ENCODE peak calls at places on chromosomes 6 and 20, in four cellular contexts. B is esophagus squamous epithelium, G is gastrocnemius medialis, I is fibroblast of lung. Q is an unnamed sample.

GRCh38 chr6:16706029-16706428 is 55.2 kb downstream of the ATXN1 start:
- DNase-seq in B (no peak), G (no peak), I (no peak), Q (no peak)

GRCh38 chr20:50980851-50981713 is 22.5 kb downstream of the MOCS3 start:
- DNase-seq in B (no peak), G (peak; percentile 23), I (peak; percentile 75), Q (peak; percentile 53)

GRCh38 chr20:31869942-31870702 is at the start of the genes DUSP15 and TTLL9:
- DNase-seq in B (no peak), G (no peak), I (no peak), Q (no peak)

GRCh38 chr6:108799791-108800190 is 48.4 kb upstream of the ARMC2 start:
- DNase-seq in B (no peak), G (no peak), I (no peak), Q (no peak)

GRCh38 chr6:7910654-7911344 is at the start of gene TXNDC5:
- DNase-seq in B (no peak), G (peak; percentile 52), I (peak; percentile 60), Q (peak; percentile 82)

GRCh38 chr6:134642217-134642616 is 307.7 kb downstream of the ALDH8A1 start:
- DNase-seq in B (no peak), G (no peak), I (peak; percentile 44), Q (no peak)

GRCh38 chr20:59634435-59635005 is 30.2 kb downstream of the PHACTR3 start:
- DNase-seq in B (no peak), G (no peak), I (no peak), Q (no peak)

GRCh38 chr6:75202676-75203131 is 3.1 kb downstream of the COL12A1 start:
- DNase-seq in B (no peak), G (no peak), I (peak; percentile 40), Q (no peak)

GRCh38 chr6:107386340-107386739 is 73.0 kb downstream of the PDSS2 start:
- DNase-seq in B (no peak), G (no peak), I (peak; percentile 6), Q (no peak)

GRCh38 chr6:85458184-85458583 is 8.3 kb downstream of the NT5E start:
- DNase-seq in B (no peak), G (no peak), I (no peak), Q (no peak)

GRCh38 chr6:10389739-10390494 is 25.0 kb downstream of the TFAP2A start:
- DNase-seq in B (no peak), G (no peak), I (no peak), Q (no peak)

GRCh38 chr6:18978330-18979128 is 591.4 kb downstream of the RNF144B start:
- DNase-seq in B (no peak), G (no peak), I (peak; percentile 10), Q (no peak)

GRCh38 chr6:113439861-113440260 is 417.3 kb upstream of the MARCKS start:
- DNase-seq in B (no peak), G (no peak), I (no peak), Q (no peak)
- H3K27ac ChIP-seq in B (no peak overlapping the region), G (no peak overlapping the region), I (no peak overlapping the region), Q (no peak overlapping the region)

GRCh38 chr6:30689985-30690384 is 799 bp downstream of the NRM start:
- DNase-seq in B (no peak), G (no peak), I (no peak), Q (no peak)
- H3K4me3 ChIP-seq in B (peak overlapping the region; percentile 62), G (peak overlapping the region; percentile 74), I (peak overlapping the region; percentile 87), Q (peak overlapping the region; percentile 64)

GRCh38 chr6:33694401-33694931 is 17.0 kb downstream of the UQCC2 start:
- DNase-seq in B (no peak), G (no peak), I (peak; percentile 66), Q (peak; percentile 44)

GRCh38 chr6:33694977-33695376 is 16.5 kb downstream of the UQCC2 start:
- DNase-seq in B (no peak), G (no peak), I (no peak), Q (no peak)

GRCh38 chr6:33696076-33696475 is 15.4 kb downstream of the UQCC2 start:
- DNase-seq in B (no peak), G (no peak), I (no peak), Q (no peak)

GRCh38 chr6:33696538-33697518 is 14.7 kb downstream of the UQCC2 start:
- DNase-seq in B (no peak), G (no peak), I (peak; percentile 85), Q (peak; percentile 54)

DNA sequence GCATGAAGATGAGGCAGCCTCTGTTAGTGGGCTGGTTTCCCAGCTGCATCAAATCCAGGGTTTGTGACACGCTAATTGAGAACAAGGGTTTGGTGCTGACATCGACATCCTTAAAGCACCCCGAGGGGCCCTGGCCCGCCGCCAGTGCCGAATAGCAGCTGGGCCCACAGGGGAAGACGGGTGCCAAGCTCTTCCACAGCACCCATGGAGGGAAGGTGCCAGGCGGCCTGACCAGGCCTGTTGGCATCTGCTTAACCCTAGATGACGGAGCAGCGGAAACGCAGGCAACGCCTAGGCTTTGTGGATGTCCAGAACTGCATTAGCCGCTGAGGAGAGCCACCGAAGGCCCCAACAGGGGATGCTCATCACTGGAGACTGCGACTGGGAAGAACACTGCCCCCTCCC is 16.0 kb downstream of the UQCC2 start:
- DNase-seq in B (no peak), G (no peak), I (no peak), Q (no peak)
- H3K27ac ChIP-seq in B (peak overlapping the region; percentile 61), G (peak overlapping the region; percentile 82), I (no peak overlapping the region), Q (peak overlapping the region; percentile 80)

DNA sequence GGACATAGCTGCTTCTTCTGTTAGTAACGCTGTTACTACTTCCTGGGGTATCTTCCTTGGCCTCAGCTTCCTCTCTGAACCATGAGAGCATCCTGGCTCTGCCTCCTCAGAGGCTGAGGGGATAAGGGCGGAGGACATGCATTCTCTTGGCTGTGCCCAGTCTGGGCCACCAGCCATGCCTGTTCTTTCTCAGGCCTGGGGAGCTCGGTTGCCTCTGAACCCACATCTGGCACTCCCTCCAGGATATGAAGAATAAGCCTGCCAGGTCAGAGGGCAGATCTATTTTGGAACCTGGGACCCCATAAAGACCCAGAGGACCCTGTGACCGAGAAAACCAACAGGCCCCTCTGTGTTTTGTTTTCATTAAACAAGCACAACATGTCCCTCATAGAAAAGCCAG is 6.6 kb upstream of the ANGPT4 start:
- DNase-seq in B (no peak), G (no peak), I (no peak), Q (no peak)
- H3K4me3 ChIP-seq in B (no peak overlapping the region), G (no peak overlapping the region), I (no peak overlapping the region), Q (no peak overlapping the region)

GRCh38 chr20:38930242-38930569 is 4.0 kb downstream of the FAM83D start:
- DNase-seq in B (no peak), G (no peak), I (no peak), Q (no peak)

GRCh38 chr20:38927902-38928578 is 1.8 kb downstream of the FAM83D start:
- DNase-seq in B (no peak), G (no peak), I (no peak), Q (no peak)

GRCh38 chr20:38926142-38926933 is at the start of gene FAM83D:
- DNase-seq in B (peak; percentile 75), G (peak; percentile 84), I (peak; percentile 99), Q (peak; percentile 91)

GRCh38 chr20:38924718-38925117 is 1.5 kb upstream of the FAM83D start:
- DNase-seq in B (no peak), G (no peak), I (no peak), Q (no peak)

GRCh38 chr20:38926934-38927616 is 858 bp downstream of the FAM83D start:
- DNase-seq in B (no peak), G (no peak), I (peak; percentile 50), Q (no peak)
- H3K27ac ChIP-seq in B (peak overlapping the region; percentile 91), G (no peak overlapping the region), I (peak overlapping the region; percentile 71), Q (peak overlapping the region; percentile 64)

GRCh38 chr6:55438217-55438616 is 110.9 kb downstream of the GFRAL start:
- DNase-seq in B (no peak), G (no peak), I (no peak), Q (no peak)
- H3K4me3 ChIP-seq in B (no peak overlapping the region), G (no peak overlapping the region), I (no peak overlapping the region), Q (no peak overlapping the region)

DNA sequence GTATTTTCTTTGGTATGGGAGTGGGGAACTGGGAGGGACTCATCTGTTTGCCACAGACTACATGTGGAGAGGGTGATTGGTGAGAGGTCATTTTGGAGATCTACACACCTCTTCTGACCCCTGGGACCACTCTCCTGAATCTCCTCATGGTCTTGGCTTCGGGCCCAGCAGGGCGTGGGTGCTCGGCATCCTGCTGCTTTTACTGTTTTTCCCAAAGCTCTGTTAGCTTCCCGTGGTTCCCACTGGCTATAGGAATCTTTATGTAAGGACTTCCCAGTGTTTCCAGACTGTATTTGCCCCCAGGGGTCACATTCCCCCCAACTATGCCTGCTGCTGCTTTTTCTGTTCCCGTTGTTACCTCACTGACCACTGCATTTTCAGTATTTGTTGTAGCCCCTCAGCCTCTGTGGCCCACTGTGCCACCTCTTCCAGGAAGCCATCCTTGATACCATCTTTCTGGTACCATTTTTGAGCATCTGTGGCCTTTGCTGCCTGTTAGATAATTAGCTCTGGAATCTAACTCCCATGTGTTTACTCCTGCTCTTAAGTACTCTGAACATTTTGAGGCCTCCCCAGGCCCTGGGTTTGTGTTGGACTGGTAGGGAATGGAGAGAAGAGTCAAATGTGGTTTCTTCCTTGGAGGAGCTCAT is 14.9 kb downstream of the PLCG1 start:
- DNase-seq in B (no peak), G (no peak), I (no peak), Q (no peak)
- H3K27ac ChIP-seq in B (peak overlapping the region; percentile 48), G (peak overlapping the region; percentile 99), I (no peak overlapping the region), Q (peak overlapping the region; percentile 91)

GRCh38 chr20:25308083-25308491 is 60.2 kb downstream of the PYGB start:
- DNase-seq in B (no peak), G (no peak), I (no peak), Q (no peak)

GRCh38 chr20:25308671-25309394 is 60.9 kb downstream of the PYGB start:
- DNase-seq in B (no peak), G (no peak), I (peak; percentile 82), Q (no peak)

GRCh38 chr20:25310921-25311728 is 63.2 kb downstream of the PYGB start:
- DNase-seq in B (no peak), G (no peak), I (peak; percentile 81), Q (no peak)

GRCh38 chr20:25309395-25310267 is 61.7 kb downstream of the PYGB start:
- DNase-seq in B (no peak), G (peak; percentile 59), I (peak; percentile 90), Q (no peak)

GRCh38 chr20:25310268-25310920 is 62.5 kb downstream of the PYGB start:
- DNase-seq in B (peak; percentile 37), G (peak; percentile 66), I (peak; percentile 95), Q (peak; percentile 16)
- H3K4me3 ChIP-seq in B (peak overlapping the region; percentile 13), G (peak overlapping the region; percentile 24), I (peak overlapping the region; percentile 41), Q (peak overlapping the region; percentile 18)